ENCODE peak calls at places on chromosomes 16 and 17, in five cellular contexts. X is epithelial cell of proximal tubule, K is fibroblast of pulmonary artery, N is fibroblast of mammary gland, T is uterus. L is an unnamed sample.

GRCh38 chr17:76131692-76132573 is 9.1 kb downstream of the FOXJ1 start:
- DNase-seq in X (no peak), K (no peak), N (no peak), T (no peak), L (no peak)

GRCh38 chr17:283911-284675 is 68.5 kb downstream of the RPH3AL start:
- DNase-seq in X (no peak), K (no peak), N (no peak), T (no peak), L (no peak)

GRCh38 chr16:68351463-68351862 is 40.6 kb downstream of the PRMT7 start:
- DNase-seq in X (no peak), K (no peak), N (no peak), T (no peak), L (no peak)

GRCh38 chr16:82625066-82625968 is 1.5 kb upstream of the CDH13 start:
- DNase-seq in X (no peak), K (no peak), N (no peak), T (no peak), L (no peak)

GRCh38 chr17:31561469-31562412 is 170.3 kb downstream of the RAB11FIP4 start:
- DNase-seq in X (no peak), K (peak; percentile 52), N (peak; percentile 56), T (no peak), L (no peak)

GRCh38 chr17:65683428-65683827 is 122.0 kb upstream of the AXIN2 start:
- DNase-seq in X (no peak), K (no peak), N (no peak), T (no peak), L (no peak)

GRCh38 chr17:46764709-46765401 is 53.6 kb downstream of the WNT3 start:
- DNase-seq in X (peak; percentile 20), K (peak; percentile 92), N (peak; percentile 86), T (no peak), L (peak; percentile 65)

GRCh38 chr17:55496094-55496881 is 15.0 kb downstream of the SMIM36 start:
- DNase-seq in X (peak; percentile 82), K (peak; percentile 94), N (peak; percentile 78), T (no peak), L (no peak)

GRCh38 chr17:46994993-46995392 is 15.9 kb upstream of the RPRML start:
- DNase-seq in X (no peak), K (no peak), N (no peak), T (no peak), L (no peak)

GRCh38 chr17:44137891-44138709 is 3.6 kb upstream of the HROB start:
- DNase-seq in X (peak; percentile 90), K (peak; percentile 99), N (peak; percentile 100), T (peak; percentile 94), L (peak; percentile 96)

GRCh38 chr17:47077576-47077975 is 98.5 kb upstream of the RPRML start:
- DNase-seq in X (no peak), K (peak; percentile 6), N (peak; percentile 58), T (no peak), L (no peak)

GRCh38 chr17:35653619-35654361 is 66.7 kb downstream of the AP2B1 start:
- DNase-seq in X (no peak), K (no peak), N (no peak), T (no peak), L (no peak)

GRCh38 chr17:20154601-20155000 is 145.4 kb downstream of the SPECC1 start:
- DNase-seq in X (no peak), K (no peak), N (no peak), T (no peak), L (no peak)

GRCh38 chr17:76421054-76421427 is 31.9 kb downstream of the UBE2O start:
- DNase-seq in X (no peak), K (peak; percentile 24), N (no peak), T (no peak), L (no peak)

GRCh38 chr16:82088483-82088882 is 53.4 kb downstream of the HSD17B2 start:
- DNase-seq in X (no peak), K (no peak), N (no peak), T (peak; percentile 47), L (no peak)

GRCh38 chr16:64773184-64773583 is 348.7 kb downstream of the CDH11 start:
- DNase-seq in X (no peak), K (no peak), N (peak; percentile 10), T (no peak), L (no peak)

GRCh38 chr17:6573982-6574688 is 17.8 kb upstream of the PITPNM3 start:
- DNase-seq in X (no peak), K (no peak), N (no peak), T (no peak), L (no peak)

GRCh38 chr16:88347656-88348376 is 34.9 kb upstream of the ZNF469 start:
- DNase-seq in X (no peak), K (no peak), N (no peak), T (no peak), L (no peak)

GRCh38 chr17:19447085-19447583 is 36.1 kb downstream of the RNF112 start:
- DNase-seq in X (no peak), K (peak; percentile 88), N (peak; percentile 75), T (peak; percentile 90), L (peak; percentile 59)

GRCh38 chr16:70162041-70162451 is 11.5 kb upstream of the CLEC18C start:
- DNase-seq in X (peak; percentile 42), K (peak; percentile 75), N (peak; percentile 83), T (no peak), L (no peak)

GRCh38 chr17:1134634-1135324 is 45.0 kb downstream of the ABR start:
- DNase-seq in X (no peak), K (no peak), N (no peak), T (no peak), L (no peak)

GRCh38 chr16:56111100-56111499 is 80.2 kb upstream of the GNAO1 start:
- DNase-seq in X (no peak), K (no peak), N (no peak), T (no peak), L (no peak)

GRCh38 chr16:81836279-81837054 is 57.4 kb downstream of the PLCG2 start:
- DNase-seq in X (peak; percentile 2), K (no peak), N (no peak), T (no peak), L (no peak)

GRCh38 chr17:70338946-70339354 is 169.6 kb downstream of the KCNJ2 start:
- DNase-seq in X (no peak), K (no peak), N (no peak), T (no peak), L (no peak)

GRCh38 chr17:71023631-71024030 is 854.3 kb downstream of the KCNJ2 start:
- DNase-seq in X (peak; percentile 6), K (peak; percentile 15), N (no peak), T (no peak), L (no peak)

GRCh38 chr17:17258011-17258410 is 21.0 kb upstream of the FLCN start:
- DNase-seq in X (no peak), K (no peak), N (no peak), T (no peak), L (no peak)

GRCh38 chr17:62626719-62627218 is 701 bp upstream of the MRC2 start:
- DNase-seq in X (no peak), K (peak; percentile 94), N (peak; percentile 95), T (peak; percentile 85), L (peak; percentile 32)

GRCh38 chr16:67462279-67462655 is 18.7 kb downstream of the ATP6V0D1 start:
- DNase-seq in X (no peak), K (no peak), N (no peak), T (no peak), L (no peak)

DNA sequence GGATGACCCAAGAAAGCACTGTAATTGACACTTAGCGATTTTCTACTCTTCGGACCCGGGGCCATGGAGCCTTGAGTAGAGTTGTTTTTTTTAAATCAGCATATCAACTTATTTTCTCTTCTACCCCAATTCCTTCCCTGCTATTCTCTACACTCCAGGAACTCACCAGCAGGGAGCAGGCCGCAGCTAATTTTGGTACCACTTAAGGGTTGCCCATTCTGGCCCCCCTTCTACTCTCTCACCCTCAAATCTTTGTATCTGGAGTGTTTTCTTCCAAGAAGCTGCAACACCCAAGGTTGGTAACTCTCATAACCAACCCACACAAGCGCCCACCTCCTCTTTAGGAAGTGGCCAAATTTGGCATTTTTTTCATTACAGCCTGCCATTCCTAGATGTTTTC is 5.5 kb upstream of the ERAL1 start:
- DNase-seq in X (no peak), K (no peak), N (peak; percentile 8), T (no peak), L (no peak)
- TF ChIP-seq CTCF in X (peak; percentile 7), K (no peak), N (no peak), T (no peak), L (no peak)

DNA sequence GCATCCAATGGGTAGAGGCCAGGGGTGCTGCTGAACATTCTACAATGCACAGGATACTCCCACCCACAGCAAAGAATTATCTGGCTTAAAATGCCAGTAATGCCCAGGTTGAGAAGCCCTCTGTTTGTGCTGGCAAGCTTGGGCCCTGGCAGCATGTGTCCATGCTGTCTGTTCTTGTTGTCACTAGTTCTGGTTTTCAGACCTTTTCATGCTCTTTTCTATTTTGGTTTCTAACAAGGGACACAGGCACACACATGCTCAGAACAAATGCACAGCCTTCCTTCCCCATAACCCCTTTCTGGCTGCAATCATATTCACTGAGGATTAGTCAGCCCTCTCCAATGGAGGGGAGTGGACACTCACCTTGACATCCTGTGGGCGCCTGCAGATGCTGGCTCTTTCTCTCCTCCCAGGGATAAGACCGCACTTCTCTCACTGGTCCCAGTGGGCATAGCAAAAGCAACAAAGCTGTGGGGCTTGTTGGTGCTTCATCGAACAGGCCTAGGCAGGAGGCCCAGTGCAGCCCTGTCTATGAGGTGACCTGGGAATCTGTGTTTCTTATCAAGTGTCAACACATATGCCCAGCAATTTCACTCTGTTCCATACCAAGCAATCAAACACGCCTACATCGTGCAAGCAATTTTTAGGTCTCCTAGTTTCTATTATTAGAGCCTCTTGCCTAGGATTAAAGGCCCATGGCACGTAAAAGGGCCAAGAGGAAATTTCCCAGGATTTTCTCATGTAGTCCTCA is 271.1 kb upstream of the CCL2 start:
- DNase-seq in X (no peak), K (no peak), N (no peak), T (no peak), L (no peak)
- H3K4me3 ChIP-seq in X (no peak overlapping the region), K (no peak overlapping the region), N (no peak overlapping the region), T (no peak overlapping the region), L (no peak overlapping the region)

GRCh38 chr17:18261146-18261515 is 669 bp downstream of the MIEF2 start:
- DNase-seq in X (peak; percentile 60), K (peak; percentile 26), N (peak; percentile 39), T (peak; percentile 73), L (no peak)

GRCh38 chr17:18262641-18263040 is 2.2 kb downstream of the MIEF2 start:
- DNase-seq in X (no peak), K (no peak), N (no peak), T (no peak), L (no peak)

GRCh38 chr17:18261659-18262058 is 1.2 kb downstream of the MIEF2 start:
- DNase-seq in X (no peak), K (no peak), N (no peak), T (no peak), L (no peak)

GRCh38 chr17:18262111-18262510 is 1.6 kb downstream of the MIEF2 start:
- DNase-seq in X (no peak), K (no peak), N (no peak), T (no peak), L (no peak)

GRCh38 chr17:18263885-18264682 is 3.6 kb downstream of the MIEF2 start:
- DNase-seq in X (no peak), K (no peak), N (no peak), T (no peak), L (no peak)
- TF ChIP-seq CTCF in X (no peak), K (no peak), N (no peak), T (no peak), L (no peak)

DNA sequence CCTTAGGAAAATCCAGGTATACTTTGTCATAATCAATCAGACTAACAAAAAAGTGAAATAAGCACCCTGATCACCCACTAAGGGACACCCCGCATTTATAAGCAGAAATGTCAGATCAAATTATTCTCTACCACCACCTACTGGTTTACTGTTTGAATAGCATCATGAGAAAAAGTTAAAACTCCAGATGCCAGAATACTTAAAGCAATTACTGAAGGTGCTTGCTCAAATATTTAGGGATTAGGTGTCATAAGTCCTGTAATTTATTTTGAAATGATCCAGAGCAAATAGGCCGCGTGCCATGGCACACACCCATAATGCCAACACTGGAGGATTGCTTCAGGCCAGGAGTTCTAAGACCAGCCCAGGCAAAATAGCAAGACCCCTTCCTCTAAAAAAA is 2.3 kb downstream of the TOP2A start:
- DNase-seq in X (no peak), K (peak; percentile 70), N (peak; percentile 68), T (no peak), L (peak; percentile 19)
- H3K4me3 ChIP-seq in X (peak overlapping the region; percentile 9), K (no peak overlapping the region), N (peak overlapping the region; percentile 98), T (no peak overlapping the region), L (no peak overlapping the region)

L was measured in astrocyte of the cerebellum.